ENCODE peak calls at places on chromosomes 16 and 17, in ten cellular contexts. One of them, this sample, is unnamed.
A peak's percentile ranks its signal among the peaks of the same experiment; 100 is the strongest.

GRCh38 chr16:578870-579405 is 9.2 kb downstream of the PIGQ start:
- DNase-seq in hepatocyte: peak; percentile 88
- DNase-seq in mesothelial cell of epicardium: no peak
- DNase-seq in stimulated activated CD4-positive, alpha-beta T cell treated with anti-CD3 and anti-CD28 coated beads, Interleukin-2, amount 100 ng/mL, for 4 hours: peak; percentile 45
- DNase-seq in GM23248: peak; percentile 78
- DNase-seq in effector memory CD4-positive, alpha-beta T cell: peak; percentile 30
- DNase-seq in MCF 10A: peak; percentile 65
- DNase-seq in esophagus squamous epithelium: no peak
- DNase-seq in BE2C: peak; percentile 89
- DNase-seq in fibroblast of the conjunctiva: peak; percentile 57
- DNase-seq in this sample: no peak

GRCh38 chr17:50611639-50612038 is 23.0 kb upstream of the ABCC3 start:
- DNase-seq in esophagus squamous epithelium: no peak
- DNase-seq in BE2C: no peak
- DNase-seq in stimulated activated CD4-positive, alpha-beta T cell treated with anti-CD3 and anti-CD28 coated beads, Interleukin-2, amount 100 ng/mL, for 4 hours: no peak
- DNase-seq in GM23248: peak; percentile 37
- DNase-seq in hepatocyte: no peak
- DNase-seq in MCF 10A: no peak
- DNase-seq in mesothelial cell of epicardium: no peak
- DNase-seq in effector memory CD4-positive, alpha-beta T cell: no peak
- DNase-seq in fibroblast of the conjunctiva: no peak
- DNase-seq in this sample: no peak

GRCh38 chr17:80363518-80364090 is 51.4 kb upstream of the ENDOV start:
- DNase-seq in fibroblast of the conjunctiva: no peak
- DNase-seq in stimulated activated CD4-positive, alpha-beta T cell treated with anti-CD3 and anti-CD28 coated beads, Interleukin-2, amount 100 ng/mL, for 4 hours: no peak
- DNase-seq in BE2C: no peak
- DNase-seq in MCF 10A: no peak
- DNase-seq in esophagus squamous epithelium: no peak
- DNase-seq in mesothelial cell of epicardium: no peak
- DNase-seq in GM23248: no peak
- DNase-seq in effector memory CD4-positive, alpha-beta T cell: no peak
- DNase-seq in hepatocyte: no peak
- DNase-seq in this sample: no peak

GRCh38 chr17:61393904-61394629 is 5.6 kb upstream of the TBX2 start:
- DNase-seq in esophagus squamous epithelium: no peak
- DNase-seq in stimulated activated CD4-positive, alpha-beta T cell treated with anti-CD3 and anti-CD28 coated beads, Interleukin-2, amount 100 ng/mL, for 4 hours: no peak
- DNase-seq in fibroblast of the conjunctiva: no peak
- DNase-seq in mesothelial cell of epicardium: no peak
- DNase-seq in MCF 10A: no peak
- DNase-seq in BE2C: peak; percentile 85
- DNase-seq in effector memory CD4-positive, alpha-beta T cell: no peak
- DNase-seq in hepatocyte: peak; percentile 40
- DNase-seq in GM23248: peak; percentile 50
- DNase-seq in this sample: no peak

GRCh38 chr17:6067060-6067459 is 3.1 kb upstream of the WSCD1 start:
- DNase-seq in fibroblast of the conjunctiva: no peak
- DNase-seq in GM23248: no peak
- DNase-seq in hepatocyte: no peak
- DNase-seq in effector memory CD4-positive, alpha-beta T cell: no peak
- DNase-seq in BE2C: no peak
- DNase-seq in MCF 10A: no peak
- DNase-seq in esophagus squamous epithelium: no peak
- DNase-seq in stimulated activated CD4-positive, alpha-beta T cell treated with anti-CD3 and anti-CD28 coated beads, Interleukin-2, amount 100 ng/mL, for 4 hours: no peak
- DNase-seq in mesothelial cell of epicardium: no peak
- DNase-seq in this sample: no peak

GRCh38 chr16:71499775-71500364 is 10.7 kb upstream of the ZNF19 start:
- DNase-seq in MCF 10A: peak; percentile 56
- DNase-seq in hepatocyte: peak; percentile 63
- DNase-seq in mesothelial cell of epicardium: peak; percentile 52
- DNase-seq in fibroblast of the conjunctiva: peak; percentile 37
- DNase-seq in BE2C: peak; percentile 44
- DNase-seq in esophagus squamous epithelium: no peak
- DNase-seq in stimulated activated CD4-positive, alpha-beta T cell treated with anti-CD3 and anti-CD28 coated beads, Interleukin-2, amount 100 ng/mL, for 4 hours: peak; percentile 28
- DNase-seq in GM23248: peak; percentile 71
- DNase-seq in effector memory CD4-positive, alpha-beta T cell: peak; percentile 2
- DNase-seq in this sample: no peak

GRCh38 chr16:51849715-51850114 is 697.2 kb downstream of the TOX3 start:
- DNase-seq in mesothelial cell of epicardium: no peak
- DNase-seq in effector memory CD4-positive, alpha-beta T cell: no peak
- DNase-seq in BE2C: no peak
- DNase-seq in MCF 10A: no peak
- DNase-seq in GM23248: no peak
- DNase-seq in fibroblast of the conjunctiva: no peak
- DNase-seq in stimulated activated CD4-positive, alpha-beta T cell treated with anti-CD3 and anti-CD28 coated beads, Interleukin-2, amount 100 ng/mL, for 4 hours: no peak
- DNase-seq in hepatocyte: no peak
- DNase-seq in esophagus squamous epithelium: no peak
- DNase-seq in this sample: no peak

GRCh38 chr16:22008215-22009142 is 568 bp downstream of the MOSMO start:
- DNase-seq in GM23248: peak; percentile 32
- DNase-seq in MCF 10A: no peak
- DNase-seq in mesothelial cell of epicardium: peak; percentile 53
- DNase-seq in stimulated activated CD4-positive, alpha-beta T cell treated with anti-CD3 and anti-CD28 coated beads, Interleukin-2, amount 100 ng/mL, for 4 hours: no peak
- DNase-seq in esophagus squamous epithelium: no peak
- DNase-seq in BE2C: peak; percentile 53
- DNase-seq in hepatocyte: peak; percentile 13
- DNase-seq in fibroblast of the conjunctiva: no peak
- DNase-seq in effector memory CD4-positive, alpha-beta T cell: no peak
- DNase-seq in this sample: no peak

GRCh38 chr16:56897026-56897799 is 32.2 kb downstream of the SLC12A3 start:
- DNase-seq in mesothelial cell of epicardium: no peak
- DNase-seq in MCF 10A: no peak
- DNase-seq in BE2C: no peak
- DNase-seq in hepatocyte: no peak
- DNase-seq in esophagus squamous epithelium: no peak
- DNase-seq in GM23248: no peak
- DNase-seq in effector memory CD4-positive, alpha-beta T cell: no peak
- DNase-seq in fibroblast of the conjunctiva: no peak
- DNase-seq in stimulated activated CD4-positive, alpha-beta T cell treated with anti-CD3 and anti-CD28 coated beads, Interleukin-2, amount 100 ng/mL, for 4 hours: no peak
- DNase-seq in this sample: no peak

GRCh38 chr17:74446551-74447500 is 14.9 kb downstream of the GPRC5C start:
- DNase-seq in stimulated activated CD4-positive, alpha-beta T cell treated with anti-CD3 and anti-CD28 coated beads, Interleukin-2, amount 100 ng/mL, for 4 hours: no peak
- DNase-seq in MCF 10A: peak; percentile 96
- DNase-seq in hepatocyte: no peak
- DNase-seq in effector memory CD4-positive, alpha-beta T cell: no peak
- DNase-seq in GM23248: peak; percentile 16
- DNase-seq in fibroblast of the conjunctiva: no peak
- DNase-seq in esophagus squamous epithelium: no peak
- DNase-seq in mesothelial cell of epicardium: no peak
- DNase-seq in BE2C: no peak
- DNase-seq in this sample: no peak

GRCh38 chr17:29582767-29583166 is 6.7 kb downstream of the GIT1 start:
- DNase-seq in effector memory CD4-positive, alpha-beta T cell: no peak
- DNase-seq in fibroblast of the conjunctiva: no peak
- DNase-seq in GM23248: no peak
- DNase-seq in hepatocyte: no peak
- DNase-seq in stimulated activated CD4-positive, alpha-beta T cell treated with anti-CD3 and anti-CD28 coated beads, Interleukin-2, amount 100 ng/mL, for 4 hours: no peak
- DNase-seq in BE2C: no peak
- DNase-seq in MCF 10A: no peak
- DNase-seq in mesothelial cell of epicardium: no peak
- DNase-seq in esophagus squamous epithelium: no peak
- DNase-seq in this sample: no peak

GRCh38 chr17:29293890-29294579 is at the start of gene NUFIP2:
- DNase-seq in mesothelial cell of epicardium: peak; percentile 99
- DNase-seq in esophagus squamous epithelium: peak; percentile 97
- DNase-seq in effector memory CD4-positive, alpha-beta T cell: peak; percentile 96
- DNase-seq in hepatocyte: peak; percentile 99
- DNase-seq in GM23248: peak; percentile 100
- DNase-seq in BE2C: peak; percentile 94
- DNase-seq in MCF 10A: peak; percentile 98
- DNase-seq in stimulated activated CD4-positive, alpha-beta T cell treated with anti-CD3 and anti-CD28 coated beads, Interleukin-2, amount 100 ng/mL, for 4 hours: peak; percentile 96
- DNase-seq in fibroblast of the conjunctiva: peak; percentile 98
- DNase-seq in this sample: peak; percentile 99

GRCh38 chr16:89749637-89750036 is 28.3 kb downstream of the ZNF276 start:
- DNase-seq in MCF 10A: no peak
- DNase-seq in fibroblast of the conjunctiva: no peak
- DNase-seq in hepatocyte: no peak
- DNase-seq in mesothelial cell of epicardium: no peak
- DNase-seq in effector memory CD4-positive, alpha-beta T cell: no peak
- DNase-seq in BE2C: no peak
- DNase-seq in esophagus squamous epithelium: no peak
- DNase-seq in GM23248: no peak
- DNase-seq in stimulated activated CD4-positive, alpha-beta T cell treated with anti-CD3 and anti-CD28 coated beads, Interleukin-2, amount 100 ng/mL, for 4 hours: no peak
- DNase-seq in this sample: no peak

GRCh38 chr17:64020068-64020766 is at the start of gene ICAM2:
- DNase-seq in hepatocyte: no peak
- DNase-seq in esophagus squamous epithelium: peak; percentile 38
- DNase-seq in fibroblast of the conjunctiva: no peak
- DNase-seq in GM23248: no peak
- DNase-seq in stimulated activated CD4-positive, alpha-beta T cell treated with anti-CD3 and anti-CD28 coated beads, Interleukin-2, amount 100 ng/mL, for 4 hours: peak; percentile 83
- DNase-seq in mesothelial cell of epicardium: peak; percentile 28
- DNase-seq in effector memory CD4-positive, alpha-beta T cell: peak; percentile 93
- DNase-seq in MCF 10A: no peak
- DNase-seq in BE2C: no peak
- DNase-seq in this sample: no peak

GRCh38 chr17:4142107-4142900 is 526 bp downstream of the ZZEF1 start:
- DNase-seq in GM23248: peak; percentile 78
- DNase-seq in mesothelial cell of epicardium: peak; percentile 62
- DNase-seq in esophagus squamous epithelium: no peak
- DNase-seq in BE2C: peak; percentile 20
- DNase-seq in fibroblast of the conjunctiva: no peak
- DNase-seq in hepatocyte: peak; percentile 69
- DNase-seq in effector memory CD4-positive, alpha-beta T cell: peak; percentile 6
- DNase-seq in stimulated activated CD4-positive, alpha-beta T cell treated with anti-CD3 and anti-CD28 coated beads, Interleukin-2, amount 100 ng/mL, for 4 hours: peak; percentile 6
- DNase-seq in MCF 10A: no peak
- DNase-seq in this sample: peak; percentile 89

GRCh38 chr17:19250421-19251141 is 13.4 kb downstream of the EPN2 start:
- DNase-seq in fibroblast of the conjunctiva: no peak
- DNase-seq in effector memory CD4-positive, alpha-beta T cell: no peak
- DNase-seq in stimulated activated CD4-positive, alpha-beta T cell treated with anti-CD3 and anti-CD28 coated beads, Interleukin-2, amount 100 ng/mL, for 4 hours: no peak
- DNase-seq in MCF 10A: no peak
- DNase-seq in GM23248: peak; percentile 59
- DNase-seq in BE2C: peak; percentile 16
- DNase-seq in hepatocyte: no peak
- DNase-seq in mesothelial cell of epicardium: no peak
- DNase-seq in esophagus squamous epithelium: no peak
- DNase-seq in this sample: peak; percentile 85

GRCh38 chr17:17028059-17028877 is 14.0 kb upstream of the MPRIP start:
- DNase-seq in GM23248: peak; percentile 94
- DNase-seq in fibroblast of the conjunctiva: peak; percentile 66
- DNase-seq in hepatocyte: peak; percentile 94
- DNase-seq in BE2C: peak; percentile 51
- DNase-seq in esophagus squamous epithelium: no peak
- DNase-seq in stimulated activated CD4-positive, alpha-beta T cell treated with anti-CD3 and anti-CD28 coated beads, Interleukin-2, amount 100 ng/mL, for 4 hours: no peak
- DNase-seq in MCF 10A: peak; percentile 97
- DNase-seq in mesothelial cell of epicardium: peak; percentile 81
- DNase-seq in effector memory CD4-positive, alpha-beta T cell: no peak
- DNase-seq in this sample: no peak

GRCh38 chr17:18889658-18890057 is 31.7 kb downstream of the PRPSAP2 start:
- DNase-seq in stimulated activated CD4-positive, alpha-beta T cell treated with anti-CD3 and anti-CD28 coated beads, Interleukin-2, amount 100 ng/mL, for 4 hours: no peak
- DNase-seq in effector memory CD4-positive, alpha-beta T cell: no peak
- DNase-seq in MCF 10A: no peak
- DNase-seq in GM23248: no peak
- DNase-seq in hepatocyte: no peak
- DNase-seq in fibroblast of the conjunctiva: no peak
- DNase-seq in esophagus squamous epithelium: no peak
- DNase-seq in mesothelial cell of epicardium: no peak
- DNase-seq in BE2C: no peak
- DNase-seq in this sample: peak; percentile 35

GRCh38 chr17:61405686-61406542 is 6.3 kb downstream of the TBX2 start:
- DNase-seq in stimulated activated CD4-positive, alpha-beta T cell treated with anti-CD3 and anti-CD28 coated beads, Interleukin-2, amount 100 ng/mL, for 4 hours: no peak
- DNase-seq in GM23248: no peak
- DNase-seq in mesothelial cell of epicardium: no peak
- DNase-seq in effector memory CD4-positive, alpha-beta T cell: no peak
- DNase-seq in hepatocyte: no peak
- DNase-seq in fibroblast of the conjunctiva: no peak
- DNase-seq in esophagus squamous epithelium: no peak
- DNase-seq in BE2C: no peak
- DNase-seq in MCF 10A: no peak
- DNase-seq in this sample: peak; percentile 87

GRCh38 chr16:12229759-12230594 is 253.4 kb downstream of the SNX29 start:
- DNase-seq in GM23248: peak; percentile 50
- DNase-seq in BE2C: no peak
- DNase-seq in esophagus squamous epithelium: no peak
- DNase-seq in fibroblast of the conjunctiva: peak; percentile 41
- DNase-seq in hepatocyte: peak; percentile 32
- DNase-seq in mesothelial cell of epicardium: no peak
- DNase-seq in effector memory CD4-positive, alpha-beta T cell: no peak
- DNase-seq in MCF 10A: peak; percentile 22
- DNase-seq in stimulated activated CD4-positive, alpha-beta T cell treated with anti-CD3 and anti-CD28 coated beads, Interleukin-2, amount 100 ng/mL, for 4 hours: no peak
- DNase-seq in this sample: no peak

GRCh38 chr17:83109793-83110645 is 30.6 kb downstream of the METRNL start:
- DNase-seq in BE2C: peak; percentile 89
- DNase-seq in stimulated activated CD4-positive, alpha-beta T cell treated with anti-CD3 and anti-CD28 coated beads, Interleukin-2, amount 100 ng/mL, for 4 hours: no peak
- DNase-seq in GM23248: peak; percentile 99
- DNase-seq in MCF 10A: peak; percentile 96
- DNase-seq in hepatocyte: peak; percentile 91
- DNase-seq in fibroblast of the conjunctiva: peak; percentile 87
- DNase-seq in effector memory CD4-positive, alpha-beta T cell: no peak
- DNase-seq in esophagus squamous epithelium: peak; percentile 47
- DNase-seq in mesothelial cell of epicardium: peak; percentile 89
- DNase-seq in this sample: no peak

GRCh38 chr16:86245351-86245750 is 265.0 kb upstream of the FOXF1 start:
- DNase-seq in fibroblast of the conjunctiva: no peak
- DNase-seq in BE2C: no peak
- DNase-seq in esophagus squamous epithelium: no peak
- DNase-seq in MCF 10A: no peak
- DNase-seq in stimulated activated CD4-positive, alpha-beta T cell treated with anti-CD3 and anti-CD28 coated beads, Interleukin-2, amount 100 ng/mL, for 4 hours: no peak
- DNase-seq in effector memory CD4-positive, alpha-beta T cell: no peak
- DNase-seq in hepatocyte: no peak
- DNase-seq in GM23248: no peak
- DNase-seq in mesothelial cell of epicardium: no peak
- DNase-seq in this sample: no peak

GRCh38 chr16:88763502-88764053 is 21.4 kb downstream of the PIEZO1 start:
- DNase-seq in stimulated activated CD4-positive, alpha-beta T cell treated with anti-CD3 and anti-CD28 coated beads, Interleukin-2, amount 100 ng/mL, for 4 hours: no peak
- DNase-seq in BE2C: no peak
- DNase-seq in MCF 10A: no peak
- DNase-seq in esophagus squamous epithelium: no peak
- DNase-seq in mesothelial cell of epicardium: no peak
- DNase-seq in GM23248: no peak
- DNase-seq in effector memory CD4-positive, alpha-beta T cell: no peak
- DNase-seq in fibroblast of the conjunctiva: no peak
- DNase-seq in hepatocyte: peak; percentile 81
- DNase-seq in this sample: no peak

GRCh38 chr17:27247071-27247957 is 46.6 kb upstream of the WSB1 start:
- DNase-seq in fibroblast of the conjunctiva: peak; percentile 73
- DNase-seq in stimulated activated CD4-positive, alpha-beta T cell treated with anti-CD3 and anti-CD28 coated beads, Interleukin-2, amount 100 ng/mL, for 4 hours: no peak
- DNase-seq in hepatocyte: peak; percentile 51
- DNase-seq in effector memory CD4-positive, alpha-beta T cell: no peak
- DNase-seq in GM23248: peak; percentile 75
- DNase-seq in esophagus squamous epithelium: no peak
- DNase-seq in mesothelial cell of epicardium: no peak
- DNase-seq in BE2C: no peak
- DNase-seq in MCF 10A: peak; percentile 95
- DNase-seq in this sample: no peak

GRCh38 chr17:35486920-35487727 is 38.6 kb upstream of the SLFN13 start:
- DNase-seq in stimulated activated CD4-positive, alpha-beta T cell treated with anti-CD3 and anti-CD28 coated beads, Interleukin-2, amount 100 ng/mL, for 4 hours: peak; percentile 73
- DNase-seq in effector memory CD4-positive, alpha-beta T cell: peak; percentile 57
- DNase-seq in mesothelial cell of epicardium: no peak
- DNase-seq in MCF 10A: peak; percentile 88
- DNase-seq in GM23248: peak; percentile 91
- DNase-seq in hepatocyte: peak; percentile 25
- DNase-seq in BE2C: no peak
- DNase-seq in esophagus squamous epithelium: no peak
- DNase-seq in fibroblast of the conjunctiva: no peak
- DNase-seq in this sample: peak; percentile 92

GRCh38 chr16:72434159-72434558 is 262.2 kb upstream of the PMFBP1 start:
- DNase-seq in GM23248: peak; percentile 10
- DNase-seq in hepatocyte: no peak
- DNase-seq in BE2C: no peak
- DNase-seq in stimulated activated CD4-positive, alpha-beta T cell treated with anti-CD3 and anti-CD28 coated beads, Interleukin-2, amount 100 ng/mL, for 4 hours: no peak
- DNase-seq in esophagus squamous epithelium: no peak
- DNase-seq in MCF 10A: peak; percentile 1
- DNase-seq in mesothelial cell of epicardium: no peak
- DNase-seq in fibroblast of the conjunctiva: peak; percentile 16
- DNase-seq in effector memory CD4-positive, alpha-beta T cell: no peak
- DNase-seq in this sample: no peak

GRCh38 chr16:27337024-27337423 is 23.2 kb downstream of the IL4R start:
- DNase-seq in MCF 10A: no peak
- DNase-seq in GM23248: no peak
- DNase-seq in fibroblast of the conjunctiva: no peak
- DNase-seq in mesothelial cell of epicardium: no peak
- DNase-seq in esophagus squamous epithelium: no peak
- DNase-seq in stimulated activated CD4-positive, alpha-beta T cell treated with anti-CD3 and anti-CD28 coated beads, Interleukin-2, amount 100 ng/mL, for 4 hours: no peak
- DNase-seq in effector memory CD4-positive, alpha-beta T cell: no peak
- DNase-seq in BE2C: no peak
- DNase-seq in hepatocyte: no peak
- DNase-seq in this sample: no peak

GRCh38 chr17:57276621-57277020 is 20.3 kb downstream of the MSI2 start:
- DNase-seq in mesothelial cell of epicardium: no peak
- DNase-seq in hepatocyte: no peak
- DNase-seq in stimulated activated CD4-positive, alpha-beta T cell treated with anti-CD3 and anti-CD28 coated beads, Interleukin-2, amount 100 ng/mL, for 4 hours: no peak
- DNase-seq in effector memory CD4-positive, alpha-beta T cell: no peak
- DNase-seq in BE2C: no peak
- DNase-seq in fibroblast of the conjunctiva: no peak
- DNase-seq in MCF 10A: peak; percentile 16
- DNase-seq in GM23248: no peak
- DNase-seq in esophagus squamous epithelium: no peak
- DNase-seq in this sample: no peak

This sample was measured in mesenteric fat pad.